ENCODE peak calls at places on chromosomes 12 and 14, in six cellular contexts. One of them, this sample, is unnamed.

GRCh38 chr14:81384900-81385299 is 15.2 kb downstream of the STON2 start:
- DNase-seq in GM23248: peak; percentile 20
- DNase-seq in skeletal muscle cell: no peak
- DNase-seq in hepatocyte: no peak
- DNase-seq in dermis blood vessel endothelial cell: no peak
- DNase-seq in SK-N-DZ: peak; percentile 48
- DNase-seq in this sample: no peak

GRCh38 chr14:94203473-94204210 is 29.5 kb downstream of the PPP4R4 start:
- DNase-seq in GM23248: peak; percentile 22
- DNase-seq in hepatocyte: no peak
- DNase-seq in SK-N-DZ: no peak
- DNase-seq in dermis blood vessel endothelial cell: no peak
- DNase-seq in skeletal muscle cell: no peak
- DNase-seq in this sample: no peak

GRCh38 chr12:132286912-132287311 is 42.5 kb downstream of the GALNT9 start:
- DNase-seq in dermis blood vessel endothelial cell: no peak
- DNase-seq in hepatocyte: no peak
- DNase-seq in GM23248: peak; percentile 23
- DNase-seq in skeletal muscle cell: no peak
- DNase-seq in SK-N-DZ: no peak
- DNase-seq in this sample: no peak

GRCh38 chr14:76352639-76353281 is 23.2 kb upstream of the ESRRB start:
- DNase-seq in GM23248: peak; percentile 63
- DNase-seq in dermis blood vessel endothelial cell: peak; percentile 72
- DNase-seq in skeletal muscle cell: peak; percentile 10
- DNase-seq in SK-N-DZ: peak; percentile 65
- DNase-seq in hepatocyte: peak; percentile 84
- DNase-seq in this sample: peak; percentile 24

GRCh38 chr12:56261503-56262230 is 3.5 kb upstream of the ANKRD52 start:
- DNase-seq in skeletal muscle cell: no peak
- DNase-seq in GM23248: peak; percentile 91
- DNase-seq in hepatocyte: peak; percentile 54
- DNase-seq in SK-N-DZ: no peak
- DNase-seq in dermis blood vessel endothelial cell: no peak
- DNase-seq in this sample: no peak

GRCh38 chr12:98182791-98183190 is 332.6 kb upstream of the TMPO start:
- DNase-seq in GM23248: no peak
- DNase-seq in skeletal muscle cell: no peak
- DNase-seq in hepatocyte: no peak
- DNase-seq in dermis blood vessel endothelial cell: no peak
- DNase-seq in SK-N-DZ: no peak
- DNase-seq in this sample: no peak

GRCh38 chr14:22995889-22996611 is 13.7 kb upstream of the AJUBA start:
- DNase-seq in SK-N-DZ: no peak
- DNase-seq in hepatocyte: no peak
- DNase-seq in dermis blood vessel endothelial cell: no peak
- DNase-seq in skeletal muscle cell: no peak
- DNase-seq in GM23248: no peak
- DNase-seq in this sample: no peak

GRCh38 chr14:103641181-103641580 is 12.2 kb downstream of the KLC1 start:
- DNase-seq in hepatocyte: no peak
- DNase-seq in dermis blood vessel endothelial cell: peak; percentile 13
- DNase-seq in SK-N-DZ: no peak
- DNase-seq in GM23248: peak; percentile 83
- DNase-seq in skeletal muscle cell: no peak
- DNase-seq in this sample: no peak

GRCh38 chr12:9049520-9050133 is 60.3 kb downstream of the KLRG1 start:
- DNase-seq in dermis blood vessel endothelial cell: peak; percentile 73
- DNase-seq in hepatocyte: peak; percentile 67
- DNase-seq in skeletal muscle cell: no peak
- DNase-seq in SK-N-DZ: peak; percentile 49
- DNase-seq in GM23248: peak; percentile 73
- DNase-seq in this sample: peak; percentile 39

GRCh38 chr12:119721306-119721705 is 53.4 kb downstream of the PRKAB1 start:
- DNase-seq in hepatocyte: no peak
- DNase-seq in SK-N-DZ: no peak
- DNase-seq in GM23248: no peak
- DNase-seq in dermis blood vessel endothelial cell: no peak
- DNase-seq in skeletal muscle cell: no peak
- DNase-seq in this sample: no peak

GRCh38 chr12:107369679-107370078 is 276.3 kb upstream of the CRY1 start:
- DNase-seq in dermis blood vessel endothelial cell: no peak
- DNase-seq in skeletal muscle cell: no peak
- DNase-seq in GM23248: no peak
- DNase-seq in SK-N-DZ: no peak
- DNase-seq in hepatocyte: no peak
- DNase-seq in this sample: no peak

GRCh38 chr12:113467154-113467513 is 4.5 kb downstream of the LHX5 start:
- DNase-seq in GM23248: no peak
- DNase-seq in skeletal muscle cell: no peak
- DNase-seq in hepatocyte: no peak
- DNase-seq in dermis blood vessel endothelial cell: no peak
- DNase-seq in SK-N-DZ: no peak
- DNase-seq in this sample: no peak

GRCh38 chr14:101458536-101459391 is 102.5 kb upstream of the DIO3 start:
- DNase-seq in hepatocyte: peak; percentile 52
- DNase-seq in GM23248: no peak
- DNase-seq in SK-N-DZ: no peak
- DNase-seq in dermis blood vessel endothelial cell: no peak
- DNase-seq in skeletal muscle cell: no peak
- DNase-seq in this sample: no peak

GRCh38 chr14:67622675-67623074 is 3.0 kb downstream of the ARG2 start:
- DNase-seq in SK-N-DZ: no peak
- DNase-seq in hepatocyte: peak; percentile 81
- DNase-seq in GM23248: peak; percentile 91
- DNase-seq in skeletal muscle cell: peak; percentile 53
- DNase-seq in dermis blood vessel endothelial cell: peak; percentile 93
- DNase-seq in this sample: no peak

GRCh38 chr12:58364389-58365086 is 423.2 kb downstream of the ATP23 start:
- DNase-seq in SK-N-DZ: no peak
- DNase-seq in GM23248: peak; percentile 98
- DNase-seq in skeletal muscle cell: peak; percentile 98
- DNase-seq in dermis blood vessel endothelial cell: no peak
- DNase-seq in hepatocyte: peak; percentile 67
- DNase-seq in this sample: no peak

GRCh38 chr14:65080954-65081747 is 21.2 kb downstream of the MAX start:
- DNase-seq in dermis blood vessel endothelial cell: no peak
- DNase-seq in hepatocyte: peak; percentile 86
- DNase-seq in skeletal muscle cell: no peak
- DNase-seq in SK-N-DZ: no peak
- DNase-seq in GM23248: no peak
- DNase-seq in this sample: no peak

This sample was measured in MM.1S.